ENCODE peak calls at places on chromosomes 13 and 19, in nine cellular contexts. Q is esophagus squamous epithelium, C is WERI-Rb-1, J is psoas muscle, K is adrenal gland, D is T-helper 17 cell, P is PC-3, L is colonic mucosa, T is right cardiac atrium. V is an unnamed sample. For H3K9me3, the result is how much of the 10 kb centered on the place peaks cover.

GRCh38 chr13:38024431-38024830 is 154.9 kb upstream of the TRPC4 start:
- DNase-seq in Q (no peak), C (no peak), J (no peak), K (no peak), D (no peak), P (no peak), L (no peak), T (no peak), V (peak)

GRCh38 chr13:25633108-25633507 is 261.3 kb downstream of the ATP8A2 start:
- DNase-seq in Q (no peak), C (no peak), J (no peak), K (no peak), D (no peak), P (no peak), L (no peak), T (no peak), V (no peak)

GRCh38 chr13:103004790-103005307 is 61.4 kb downstream of the SLC10A2 start:
- DNase-seq in Q (no peak), C (no peak), J (no peak), K (no peak), D (no peak), P (no peak), L (no peak), T (no peak), V (no peak)

GRCh38 chr13:21006141-21007005 is 55.0 kb downstream of the LATS2 start:
- DNase-seq in Q (no peak), C (no peak), J (no peak), K (no peak), D (no peak), P (no peak), L (no peak), T (no peak), V (no peak)

GRCh38 chr19:1164684-1165531 is 9.2 kb downstream of the SBNO2 start:
- DNase-seq in Q (no peak), C (no peak), J (peak), K (peak), D (no peak), P (no peak), L (peak), T (peak), V (no peak)

GRCh38 chr13:29849731-29850212 is 645 bp downstream of the UBL3 start:
- DNase-seq in Q (no peak), C (peak), J (peak), K (peak), D (peak), P (peak), L (peak), T (peak), V (peak)

GRCh38 chr13:78603240-78603947 is at the start of gene POU4F1:
- DNase-seq in Q (no peak), C (peak), J (peak), K (no peak), D (peak), P (no peak), L (peak), T (peak), V (peak)

GRCh38 chr19:7562646-7563393 is 27.3 kb downstream of the PNPLA6 start:
- DNase-seq in Q (no peak), C (no peak), J (no peak), K (no peak), D (no peak), P (peak), L (no peak), T (no peak), V (peak)

GRCh38 chr19:5186293-5187050 is 154.1 kb downstream of the PTPRS start:
- DNase-seq in Q (no peak), C (no peak), J (peak), K (no peak), D (no peak), P (no peak), L (no peak), T (no peak), V (peak)

GRCh38 chr13:79779761-79780160 is 298.8 kb downstream of the NDFIP2 start:
- DNase-seq in Q (no peak), C (no peak), J (peak), K (peak), D (no peak), P (peak), L (peak), T (no peak), V (no peak)

GRCh38 chr19:7860902-7861618 is 13.1 kb downstream of the PRR36 start:
- DNase-seq in Q (no peak), C (no peak), J (no peak), K (no peak), D (no peak), P (no peak), L (no peak), T (peak), V (peak)

GRCh38 chr13:97119899-97120745 is 102.0 kb upstream of the MBNL2 start:
- DNase-seq in Q (no peak), C (no peak), J (no peak), K (no peak), D (no peak), P (peak), L (no peak), T (no peak), V (no peak)

GRCh38 chr19:54199401-54199800 is 1.3 kb upstream of the RPS9 start:
- DNase-seq in Q (no peak), C (no peak), J (no peak), K (no peak), D (no peak), P (no peak), L (no peak), T (no peak), V (no peak)

GRCh38 chr13:67841071-67841470 is 610.9 kb upstream of the PCDH9 start:
- DNase-seq in Q (no peak), C (no peak), J (no peak), K (no peak), D (no peak), P (no peak), L (no peak), T (no peak), V (no peak)

GRCh38 chr13:20024706-20025105 is 66.2 kb downstream of the ZMYM2 start:
- DNase-seq in Q (no peak), C (no peak), J (no peak), K (no peak), D (no peak), P (no peak), L (no peak), T (no peak), V (no peak)

GRCh38 chr13:99909836-99910619 is 61.5 kb downstream of the ZIC5 start:
- DNase-seq in Q (no peak), C (peak), J (no peak), K (no peak), D (no peak), P (no peak), L (no peak), T (no peak), V (no peak)

GRCh38 chr19:1210227-1210538 is 4.6 kb downstream of the STK11 start:
- DNase-seq in Q (no peak), C (no peak), J (no peak), K (peak), D (no peak), P (no peak), L (no peak), T (peak), V (peak)

GRCh38 chr13:34734932-34735331 is 207.1 kb upstream of the NBEA start:
- DNase-seq in Q (no peak), C (no peak), J (no peak), K (no peak), D (no peak), P (peak), L (no peak), T (no peak), V (no peak)

GRCh38 chr19:30686252-30686762 is 314.1 kb downstream of the ZNF536 start:
- DNase-seq in Q (no peak), C (peak), J (no peak), K (no peak), D (no peak), P (no peak), L (no peak), T (peak), V (no peak)

GRCh38 chr13:79781829-79782540 is 301.0 kb downstream of the NDFIP2 start:
- DNase-seq in Q (no peak), C (no peak), J (no peak), K (no peak), D (no peak), P (no peak), L (no peak), T (no peak), V (no peak)

GRCh38 chr19:45607071-45608029 is 5.3 kb upstream of the GPR4 start:
- DNase-seq in Q (no peak), C (peak), J (peak), K (peak), D (peak), P (peak), L (peak), T (peak), V (peak)

GRCh38 chr13:60273971-60274370 is 110.2 kb upstream of the DIAPH3 start:
- DNase-seq in Q (no peak), C (no peak), J (no peak), K (no peak), D (no peak), P (no peak), L (no peak), T (no peak), V (no peak)

GRCh38 chr13:49367640-49368431 is 76.0 kb downstream of the CAB39L start:
- DNase-seq in Q (no peak), C (peak), J (no peak), K (no peak), D (no peak), P (no peak), L (no peak), T (no peak), V (peak)

GRCh38 chr19:44050740-44051653 is 839 bp upstream of the ZNF223 start:
- DNase-seq in Q (no peak), C (peak), J (no peak), K (no peak), D (no peak), P (no peak), L (peak), T (no peak), V (no peak)

GRCh38 chr13:113187263-113187669 is 21.2 kb downstream of the PCID2 start:
- DNase-seq in Q (peak), C (no peak), J (peak), K (peak), D (no peak), P (peak), L (peak), T (peak), V (peak)

GRCh38 chr13:48210178-48210577 is 22.8 kb upstream of the ITM2B start:
- DNase-seq in Q (no peak), C (no peak), J (no peak), K (no peak), D (no peak), P (peak), L (no peak), T (no peak), V (peak)

GRCh38 chr13:21752501-21752900 is 81.6 kb downstream of the FGF9 start:
- DNase-seq in Q (no peak), C (no peak), J (no peak), K (no peak), D (no peak), P (no peak), L (no peak), T (no peak), V (no peak)

GRCh38 chr13:107730835-107731234 is 484.5 kb downstream of the LIG4 start:
- DNase-seq in Q (no peak), C (peak), J (no peak), K (no peak), D (no peak), P (no peak), L (no peak), T (no peak), V (no peak)

GRCh38 chr13:91220872-91221271 is 126.6 kb upstream of the MIR17HG start:
- DNase-seq in Q (no peak), C (no peak), J (no peak), K (no peak), D (no peak), P (no peak), L (no peak), T (no peak), V (no peak)

GRCh38 chr13:67353891-67354459 is 123.8 kb upstream of the PCDH9 start:
- DNase-seq in Q (no peak), C (peak), J (no peak), K (no peak), D (no peak), P (no peak), L (no peak), T (no peak), V (peak)

GRCh38 chr13:48586591-48587103 is 53.8 kb upstream of the RCBTB2 start:
- DNase-seq in Q (no peak), C (no peak), J (peak), K (peak), D (no peak), P (no peak), L (no peak), T (peak), V (peak)

GRCh38 chr19:28401739-28402138 is 811.2 kb downstream of the UQCRFS1 start:
- DNase-seq in Q (no peak), C (no peak), J (no peak), K (no peak), D (no peak), P (no peak), L (no peak), T (no peak), V (no peak)

GRCh38 chr19:7806876-7807275 is 23.1 kb upstream of the EVI5L start:
- DNase-seq in Q (no peak), C (no peak), J (no peak), K (no peak), D (no peak), P (no peak), L (no peak), T (no peak), V (no peak)

GRCh38 chr19:45113628-45114027 is 20.6 kb downstream of the PPP1R37 start:
- DNase-seq in Q (no peak), C (no peak), J (no peak), K (no peak), D (no peak), P (peak), L (peak), T (peak), V (no peak)

GRCh38 chr13:27001705-27002104 is 169.9 kb downstream of the USP12 start:
- DNase-seq in Q (no peak), C (no peak), J (no peak), K (no peak), D (no peak), P (no peak), L (no peak), T (no peak), V (no peak)
- H3K9me3 ChIP-seq in Q (under half), C (under half), J (under half), K (under half), D (under half), P (under half), L (under half), T (under half), V (under half)

GRCh38 chr19:51889934-51890333 is 2.2 kb upstream of the ZNF577 start:
- DNase-seq in Q (no peak), C (no peak), J (no peak), K (no peak), D (no peak), P (no peak), L (no peak), T (no peak), V (no peak)
- H3K9me3 ChIP-seq in Q (under half), C (under half), J (half or more), K (under half), D (half or more), P (half or more), L (under half), T (under half), V (under half)

DNA sequence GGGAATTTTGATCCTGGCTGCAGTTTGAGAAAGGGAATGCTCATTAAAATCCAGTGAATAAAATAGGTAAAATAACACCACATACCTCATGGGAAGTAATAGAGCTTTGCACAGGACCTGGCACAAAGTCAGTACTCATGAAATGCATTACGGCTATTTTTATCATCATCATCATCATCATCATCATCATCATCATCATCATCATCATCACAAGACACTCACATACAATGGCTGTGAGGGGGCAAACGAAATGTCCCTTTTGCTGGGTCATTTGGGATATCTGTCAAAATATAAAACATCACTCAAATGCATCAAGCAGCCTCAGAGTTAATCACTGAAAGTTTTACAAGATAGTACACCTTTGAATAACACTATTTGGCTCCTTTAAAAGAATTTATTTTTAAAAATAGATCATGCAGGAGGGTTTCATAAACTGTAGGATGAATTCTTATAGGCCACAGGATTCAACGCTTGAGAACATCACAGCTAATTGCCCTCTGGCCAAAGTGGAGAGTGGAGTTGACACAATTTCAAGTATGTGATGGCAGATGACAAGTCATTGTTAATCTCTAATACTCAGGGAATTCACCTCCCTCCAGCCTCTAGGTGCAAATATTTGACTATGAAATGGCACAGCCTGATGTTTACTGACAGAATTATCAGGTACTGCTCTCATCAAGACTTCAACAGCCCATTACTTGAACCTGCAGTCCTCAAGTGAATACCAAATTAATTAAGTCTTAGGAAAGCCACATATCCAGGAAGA is 14.2 kb upstream of the ZNF599 start:
- DNase-seq in Q (no peak), C (no peak), J (no peak), K (no peak), D (no peak), P (no peak), L (no peak), T (no peak), V (no peak)
- H3K9me3 ChIP-seq in Q (under half), C (under half), J (under half), K (under half), D (under half), P (under half), L (under half), T (under half), V (under half)

DNA sequence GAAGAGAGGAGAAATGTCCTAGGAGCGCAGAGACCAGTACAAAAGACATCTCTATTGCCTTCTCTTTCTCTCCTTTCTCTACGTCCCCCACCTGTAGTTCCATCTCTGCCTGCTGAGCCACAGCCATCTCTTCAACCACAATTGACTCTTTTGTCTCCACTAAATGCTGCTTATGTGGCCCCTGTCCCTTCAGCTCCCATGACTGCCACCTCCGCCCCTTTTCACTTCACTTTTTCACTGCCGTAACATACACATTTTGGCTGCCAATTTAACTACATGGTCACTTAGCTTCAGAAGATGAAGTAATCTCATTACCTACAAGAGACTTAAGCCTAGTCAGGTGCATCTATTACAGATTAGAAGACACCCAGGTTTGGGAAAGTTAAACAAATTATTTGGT is 81.9 kb downstream of the MZT1 start:
- DNase-seq in Q (no peak), C (no peak), J (no peak), K (no peak), D (no peak), P (no peak), L (no peak), T (no peak), V (no peak)
- H3K9me3 ChIP-seq in Q (under half), C (under half), J (under half), K (under half), D (under half), P (under half), L (under half), T (under half), V (under half)

DNA sequence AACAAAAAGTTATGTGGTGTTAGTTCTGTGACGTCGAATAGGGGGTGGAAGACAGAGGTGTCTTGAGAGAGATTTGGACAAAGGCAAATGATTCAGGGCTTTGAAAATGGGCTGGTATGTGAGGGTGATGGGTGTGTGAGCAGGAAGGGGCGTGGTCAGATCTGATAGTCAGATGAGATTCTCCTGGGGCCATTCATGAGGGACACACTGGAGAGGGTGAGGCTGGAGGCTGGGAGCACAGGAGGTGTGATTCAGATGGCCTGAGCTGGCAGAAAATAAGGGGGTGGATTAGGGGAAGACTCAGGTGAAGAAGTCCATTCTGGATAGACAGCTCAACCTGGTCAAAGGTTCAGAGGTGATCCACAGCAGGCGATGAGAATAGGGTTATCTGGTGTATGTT is 28.0 kb downstream of the CYP4F22 start:
- DNase-seq in Q (no peak), C (no peak), J (no peak), K (no peak), D (no peak), P (no peak), L (no peak), T (no peak), V (no peak)
- H3K9me3 ChIP-seq in Q (under half), C (under half), J (under half), K (under half), D (under half), P (under half), L (under half), T (under half), V (under half)

GRCh38 chr19:11942008-11942842 is 17.3 kb downstream of the ZNF700 start:
- DNase-seq in Q (no peak), C (no peak), J (no peak), K (no peak), D (no peak), P (no peak), L (no peak), T (no peak), V (no peak)
- H3K9me3 ChIP-seq in Q (under half), C (under half), J (half or more), K (under half), D (under half), P (half or more), L (under half), T (under half), V (under half)

GRCh38 chr19:52473655-52474350 is 20.4 kb downstream of the ZNF578 start:
- DNase-seq in Q (no peak), C (no peak), J (no peak), K (no peak), D (no peak), P (peak), L (no peak), T (no peak), V (no peak)
- H3K9me3 ChIP-seq in Q (under half), C (half or more), J (half or more), K (under half), D (under half), P (half or more), L (under half), T (under half), V (under half)

GRCh38 chr19:51887522-51888498 is at the start of gene ZNF577:
- DNase-seq in Q (peak), C (peak), J (peak), K (peak), D (peak), P (no peak), L (peak), T (peak), V (peak)

GRCh38 chr19:51882518-51882917 is 5.2 kb downstream of the ZNF577 start:
- DNase-seq in Q (no peak), C (no peak), J (no peak), K (no peak), D (no peak), P (no peak), L (no peak), T (no peak), V (no peak)

DNA sequence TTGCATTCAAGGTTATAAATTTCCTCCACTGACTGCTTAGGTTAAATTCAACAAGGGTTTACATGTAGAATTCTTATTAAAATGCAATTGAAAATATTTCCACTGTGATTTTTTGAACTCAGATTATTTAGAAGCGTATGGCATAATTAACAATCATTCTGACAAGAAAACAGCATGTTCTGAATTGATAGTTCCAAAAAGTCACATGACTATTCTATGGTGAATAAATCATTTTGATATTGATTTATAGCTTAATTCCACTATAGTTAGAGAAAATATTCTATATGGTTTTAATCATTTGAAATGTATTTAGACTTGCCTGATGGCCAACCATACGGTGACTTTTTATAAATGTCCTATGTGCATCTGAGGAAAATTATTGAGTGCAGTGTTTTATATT is 3.0 kb downstream of the ZNF577 start:
- DNase-seq in Q (no peak), C (no peak), J (no peak), K (no peak), D (no peak), P (no peak), L (no peak), T (no peak), V (no peak)
- H3K9me3 ChIP-seq in Q (under half), C (under half), J (under half), K (under half), D (under half), P (half or more), L (under half), T (under half), V (under half)